ENCODE peak calls at places on chromosome 7, in five cellular contexts. O is body of pancreas, E is fibroblast of lung, T is NCI-H2081, P is cardiac fibroblast. W is an unnamed sample.

GRCh38 chr7:20229652-20230500 is 12.7 kb upstream of the MACC1 start:
- DNase-seq in T (no peak), E (peak; percentile 91), O (no peak), P (peak; percentile 93), W (peak; percentile 92)

GRCh38 chr7:101536232-101536631 is 92.9 kb downstream of the MYL10 start:
- DNase-seq in O (no peak), P (no peak), E (no peak), T (no peak), W (peak; percentile 46)

GRCh38 chr7:15836041-15836440 is 149.6 kb upstream of the MEOX2 start:
- DNase-seq in P (peak; percentile 31), E (peak; percentile 47), T (no peak), O (no peak), W (no peak)

GRCh38 chr7:66771795-66772194 is 31.3 kb downstream of the RABGEF1 start:
- DNase-seq in P (no peak), E (no peak), T (no peak), O (no peak), W (no peak)

GRCh38 chr7:117715784-117716445 is 157.3 kb downstream of the CTTNBP2 start:
- DNase-seq in O (peak; percentile 62), T (peak; percentile 70), E (peak; percentile 52), P (peak; percentile 62), W (peak; percentile 68)

GRCh38 chr7:102472126-102473041 is 6.3 kb downstream of the POLR2J start:
- DNase-seq in O (peak; percentile 1), P (no peak), E (no peak), T (no peak), W (no peak)

GRCh38 chr7:74305987-74306736 is 17.0 kb downstream of the CLIP2 start:
- DNase-seq in P (no peak), T (no peak), O (no peak), E (no peak), W (no peak)

GRCh38 chr7:31744294-31744874 is 57.4 kb downstream of the PPP1R17 start:
- DNase-seq in T (peak; percentile 77), E (peak; percentile 60), O (peak; percentile 70), P (peak; percentile 84), W (peak; percentile 71)

GRCh38 chr7:130381468-130382312 is 1.4 kb downstream of the CPA1 start:
- DNase-seq in P (peak; percentile 21), T (no peak), E (no peak), O (peak; percentile 89), W (no peak)